ENCODE peak calls at places on chromosomes 12 and 14, in four cellular contexts. One of them, this sample, is unnamed.
A peak's percentile ranks its signal among the peaks of the same experiment; 100 is the strongest.

GRCh38 chr14:49250109-49250508 is 336.1 kb downstream of the RPS29 start:
- DNase-seq in heart right ventricle: no peak
- DNase-seq in uterus: no peak
- DNase-seq in lower lobe of right lung: no peak
- DNase-seq in this sample: no peak

GRCh38 chr12:110079477-110080400 is 31.4 kb upstream of the C12orf76 start:
- DNase-seq in lower lobe of right lung: peak; percentile 80
- DNase-seq in uterus: no peak
- DNase-seq in heart right ventricle: peak; percentile 32
- DNase-seq in this sample: peak; percentile 49

GRCh38 chr12:109900752-109901580 is 892 bp downstream of the TCHP start:
- DNase-seq in uterus: no peak
- DNase-seq in heart right ventricle: no peak
- DNase-seq in lower lobe of right lung: no peak
- DNase-seq in this sample: no peak

GRCh38 chr14:89661392-89661791 is 244.4 kb upstream of the FOXN3 start:
- DNase-seq in uterus: no peak
- DNase-seq in lower lobe of right lung: no peak
- DNase-seq in heart right ventricle: no peak
- DNase-seq in this sample: no peak

GRCh38 chr12:6104027-6104426 is 20.4 kb downstream of the VWF start:
- DNase-seq in lower lobe of right lung: no peak
- DNase-seq in heart right ventricle: no peak
- DNase-seq in uterus: no peak
- DNase-seq in this sample: no peak

GRCh38 chr14:81221579-81222102 is 882 bp upstream of the GTF2A1 start:
- DNase-seq in lower lobe of right lung: no peak
- DNase-seq in uterus: no peak
- DNase-seq in heart right ventricle: no peak
- DNase-seq in this sample: no peak

GRCh38 chr12:31491819-31492598 is 98.9 kb downstream of the DENND5B start:
- DNase-seq in uterus: no peak
- DNase-seq in heart right ventricle: no peak
- DNase-seq in lower lobe of right lung: no peak
- DNase-seq in this sample: no peak

GRCh38 chr14:53711205-53711604 is 245.4 kb downstream of the BMP4 start:
- DNase-seq in lower lobe of right lung: no peak
- DNase-seq in uterus: no peak
- DNase-seq in heart right ventricle: no peak
- DNase-seq in this sample: no peak

GRCh38 chr12:46556105-46556559 is 183.6 kb upstream of the SLC38A2 start:
- DNase-seq in lower lobe of right lung: no peak
- DNase-seq in uterus: no peak
- DNase-seq in heart right ventricle: no peak
- DNase-seq in this sample: no peak

GRCh38 chr14:61471297-61471980 is 150.1 kb downstream of the PRKCH start:
- DNase-seq in heart right ventricle: peak; percentile 31
- DNase-seq in lower lobe of right lung: no peak
- DNase-seq in uterus: no peak
- DNase-seq in this sample: no peak

GRCh38 chr14:76755610-76756390 is 5.5 kb upstream of the VASH1 start:
- DNase-seq in lower lobe of right lung: no peak
- DNase-seq in uterus: no peak
- DNase-seq in heart right ventricle: no peak
- DNase-seq in this sample: no peak

GRCh38 chr12:82968644-82969339 is 282.1 kb downstream of the TMTC2 start:
- DNase-seq in heart right ventricle: no peak
- DNase-seq in uterus: no peak
- DNase-seq in lower lobe of right lung: no peak
- DNase-seq in this sample: no peak

GRCh38 chr12:12323118-12323517 is 26.9 kb downstream of the MANSC1 start:
- DNase-seq in lower lobe of right lung: no peak
- DNase-seq in heart right ventricle: no peak
- DNase-seq in uterus: no peak
- DNase-seq in this sample: no peak

GRCh38 chr12:12315838-12316237 is 34.2 kb downstream of the MANSC1 start:
- DNase-seq in heart right ventricle: no peak
- DNase-seq in lower lobe of right lung: no peak
- DNase-seq in uterus: no peak
- DNase-seq in this sample: no peak

GRCh38 chr12:12323606-12324005 is 26.4 kb downstream of the MANSC1 start:
- DNase-seq in lower lobe of right lung: no peak
- DNase-seq in heart right ventricle: no peak
- DNase-seq in uterus: no peak
- DNase-seq in this sample: no peak

GRCh38 chr12:12319501-12320322 is 30.3 kb downstream of the MANSC1 start:
- DNase-seq in lower lobe of right lung: no peak
- DNase-seq in heart right ventricle: no peak
- DNase-seq in uterus: peak; percentile 30
- DNase-seq in this sample: no peak
- H3K27ac ChIP-seq in lower lobe of right lung: no peak overlapping the region
- H3K27ac ChIP-seq in heart right ventricle: peak overlapping the region; percentile 56
- H3K27ac ChIP-seq in uterus: peak overlapping the region; percentile 84
- H3K27ac ChIP-seq in this sample: no peak overlapping the region

DNA sequence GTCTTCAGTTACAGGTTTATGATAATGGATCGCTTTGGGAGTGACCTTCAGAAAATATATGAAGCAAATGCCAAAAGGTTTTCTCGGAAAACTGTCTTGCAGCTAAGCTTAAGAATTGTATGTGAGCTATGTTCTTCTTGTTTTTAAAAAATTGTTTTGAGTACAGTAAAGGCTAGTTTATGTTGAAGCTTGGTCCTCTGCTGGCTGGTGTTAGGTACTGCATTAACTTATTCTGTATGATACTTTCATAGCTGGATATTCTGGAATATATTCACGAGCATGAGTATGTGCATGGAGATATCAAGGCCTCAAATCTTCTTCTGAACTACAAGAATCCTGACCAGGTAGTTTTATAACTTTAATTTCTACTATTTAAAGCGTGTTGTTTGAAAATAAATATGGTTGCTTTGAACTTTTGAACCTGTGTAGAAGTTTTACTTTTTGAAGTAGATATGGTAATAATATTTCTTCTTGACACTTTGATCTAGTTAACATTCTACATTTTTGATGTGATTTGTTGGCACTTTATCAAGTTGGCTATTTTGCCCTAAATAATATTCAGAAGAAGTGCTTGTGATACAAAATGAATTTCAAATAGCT is 55.7 kb downstream of the VRK1 start:
- DNase-seq in heart right ventricle: no peak
- DNase-seq in lower lobe of right lung: no peak
- DNase-seq in uterus: no peak
- DNase-seq in this sample: no peak
- TF ChIP-seq CTCF in heart right ventricle: peak; percentile 55
- TF ChIP-seq CTCF in lower lobe of right lung: peak; percentile 47
- TF ChIP-seq CTCF in uterus: peak; percentile 30
- TF ChIP-seq CTCF in this sample: peak; percentile 44

GRCh38 chr12:131783915-131784541 is 44.2 kb upstream of the MMP17 start:
- DNase-seq in lower lobe of right lung: no peak
- DNase-seq in uterus: no peak
- DNase-seq in heart right ventricle: no peak
- DNase-seq in this sample: no peak
- H3K4me3 ChIP-seq in lower lobe of right lung: no peak overlapping the region
- H3K4me3 ChIP-seq in uterus: no peak overlapping the region
- H3K4me3 ChIP-seq in heart right ventricle: no peak overlapping the region
- H3K4me3 ChIP-seq in this sample: peak overlapping the region; percentile 2

GRCh38 chr12:8675471-8676083 is 13.0 kb upstream of the MFAP5 start:
- DNase-seq in heart right ventricle: no peak
- DNase-seq in lower lobe of right lung: no peak
- DNase-seq in uterus: no peak
- DNase-seq in this sample: no peak

GRCh38 chr12:8677362-8677761 is 14.7 kb upstream of the MFAP5 start:
- DNase-seq in lower lobe of right lung: no peak
- DNase-seq in uterus: no peak
- DNase-seq in heart right ventricle: no peak
- DNase-seq in this sample: no peak

GRCh38 chr12:8678661-8679111 is 16.1 kb upstream of the MFAP5 start:
- DNase-seq in uterus: no peak
- DNase-seq in heart right ventricle: no peak
- DNase-seq in lower lobe of right lung: no peak
- DNase-seq in this sample: no peak

GRCh38 chr12:8680533-8680932 is 17.3 kb upstream of the RIMKLB start:
- DNase-seq in uterus: no peak
- DNase-seq in lower lobe of right lung: no peak
- DNase-seq in heart right ventricle: no peak
- DNase-seq in this sample: no peak

GRCh38 chr12:8676651-8677050 is 14.0 kb upstream of the MFAP5 start:
- DNase-seq in heart right ventricle: no peak
- DNase-seq in lower lobe of right lung: no peak
- DNase-seq in uterus: no peak
- DNase-seq in this sample: no peak
- H3K27ac ChIP-seq in heart right ventricle: no peak overlapping the region
- H3K27ac ChIP-seq in lower lobe of right lung: no peak overlapping the region
- H3K27ac ChIP-seq in uterus: no peak overlapping the region
- H3K27ac ChIP-seq in this sample: no peak overlapping the region

GRCh38 chr14:93132472-93133065 is 16.8 kb upstream of the ITPK1 start:
- DNase-seq in heart right ventricle: peak; percentile 56
- DNase-seq in uterus: no peak
- DNase-seq in lower lobe of right lung: no peak
- DNase-seq in this sample: no peak
- TF ChIP-seq CTCF in heart right ventricle: peak; percentile 59
- TF ChIP-seq CTCF in uterus: peak; percentile 23
- TF ChIP-seq CTCF in lower lobe of right lung: peak; percentile 38
- TF ChIP-seq CTCF in this sample: peak; percentile 14

DNA sequence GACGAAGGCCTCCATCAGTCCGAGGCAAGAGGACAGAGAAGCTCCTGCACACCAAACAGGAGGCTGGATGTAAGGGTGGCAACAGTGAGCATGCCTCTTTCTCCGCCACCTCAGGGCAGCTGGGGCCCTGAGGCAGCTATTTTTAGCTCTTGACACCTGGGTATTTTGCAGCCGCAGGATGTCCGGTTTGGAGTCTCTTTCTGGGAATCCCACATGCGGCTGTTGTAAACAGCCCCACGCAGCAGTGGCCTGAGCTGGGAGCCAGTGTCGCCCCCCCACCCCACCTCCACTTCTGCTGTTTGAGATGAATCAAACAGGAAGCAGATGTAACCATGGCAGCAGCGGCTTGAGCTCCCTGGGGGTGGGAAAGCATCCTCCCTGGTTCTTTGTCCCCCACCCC is 11.7 kb downstream of the HDAC7 start:
- DNase-seq in uterus: no peak
- DNase-seq in heart right ventricle: peak; percentile 76
- DNase-seq in lower lobe of right lung: peak; percentile 72
- DNase-seq in this sample: peak; percentile 54
- H3K4me3 ChIP-seq in uterus: no peak overlapping the region
- H3K4me3 ChIP-seq in heart right ventricle: peak overlapping the region; percentile 1
- H3K4me3 ChIP-seq in lower lobe of right lung: peak overlapping the region; percentile 24
- H3K4me3 ChIP-seq in this sample: no peak overlapping the region

GRCh38 chr12:3628629-3629028 is 124.3 kb downstream of the CRACR2A start:
- DNase-seq in heart right ventricle: no peak
- DNase-seq in lower lobe of right lung: no peak
- DNase-seq in uterus: no peak
- DNase-seq in this sample: no peak

GRCh38 chr12:3630621-3631271 is 122.2 kb downstream of the CRACR2A start:
- DNase-seq in uterus: no peak
- DNase-seq in heart right ventricle: no peak
- DNase-seq in lower lobe of right lung: no peak
- DNase-seq in this sample: no peak

GRCh38 chr12:3629082-3629830 is 123.7 kb downstream of the CRACR2A start:
- DNase-seq in lower lobe of right lung: no peak
- DNase-seq in uterus: no peak
- DNase-seq in heart right ventricle: no peak
- DNase-seq in this sample: no peak

GRCh38 chr12:3631272-3631637 is 121.7 kb downstream of the CRACR2A start:
- DNase-seq in lower lobe of right lung: no peak
- DNase-seq in heart right ventricle: no peak
- DNase-seq in uterus: no peak
- DNase-seq in this sample: no peak

GRCh38 chr12:3630111-3630510 is 122.8 kb downstream of the CRACR2A start:
- DNase-seq in lower lobe of right lung: no peak
- DNase-seq in heart right ventricle: no peak
- DNase-seq in uterus: no peak
- DNase-seq in this sample: no peak
- H3K27ac ChIP-seq in lower lobe of right lung: no peak overlapping the region
- H3K27ac ChIP-seq in heart right ventricle: no peak overlapping the region
- H3K27ac ChIP-seq in uterus: no peak overlapping the region
- H3K27ac ChIP-seq in this sample: no peak overlapping the region

GRCh38 chr14:29536886-29537511 is 390.6 kb downstream of the PRKD1 start:
- DNase-seq in heart right ventricle: no peak
- DNase-seq in lower lobe of right lung: no peak
- DNase-seq in uterus: no peak
- DNase-seq in this sample: no peak
- TF ChIP-seq CTCF in heart right ventricle: peak; percentile 37
- TF ChIP-seq CTCF in lower lobe of right lung: peak; percentile 38
- TF ChIP-seq CTCF in uterus: peak; percentile 6
- TF ChIP-seq CTCF in this sample: no peak

GRCh38 chr12:57631566-57632368 is 1.2 kb downstream of the B4GALNT1 start:
- DNase-seq in heart right ventricle: no peak
- DNase-seq in lower lobe of right lung: no peak
- DNase-seq in uterus: no peak
- DNase-seq in this sample: peak; percentile 57
- H3K4me3 ChIP-seq in heart right ventricle: peak overlapping the region; percentile 70
- H3K4me3 ChIP-seq in lower lobe of right lung: peak overlapping the region; percentile 65
- H3K4me3 ChIP-seq in uterus: peak overlapping the region; percentile 37
- H3K4me3 ChIP-seq in this sample: peak overlapping the region; percentile 73